ENCODE peak calls at places on chromosomes 3 and 15, in four cellular contexts. L is AG04450, B is PC-9, E is AG09309. F is an unnamed sample.

GRCh38 chr15:39770748-39771689 is 11.6 kb downstream of the FSIP1 start:
- DNase-seq in B (no peak), E (peak; percentile 90), L (no peak), F (no peak)

GRCh38 chr3:13631256-13631655 is 82.3 kb downstream of the FBLN2 start:
- DNase-seq in E (no peak), B (no peak), L (no peak), F (no peak)

GRCh38 chr15:90305932-90306331 is 40.5 kb downstream of the NGRN start:
- DNase-seq in B (no peak), E (no peak), L (no peak), F (no peak)

GRCh38 chr3:37237252-37237651 is 62.9 kb upstream of the LRRFIP2 start:
- DNase-seq in E (no peak), B (peak; percentile 66), L (no peak), F (no peak)

GRCh38 chr3:48891606-48892005 is 7.1 kb downstream of the SLC25A20 start:
- DNase-seq in B (no peak), L (no peak), E (no peak), F (no peak)

GRCh38 chr15:55915876-55916567 is 77.4 kb downstream of the NEDD4 start:
- DNase-seq in E (no peak), B (no peak), L (no peak), F (no peak)

GRCh38 chr3:64939309-64939708 is 251.5 kb upstream of the ADAMTS9 start:
- DNase-seq in B (no peak), L (no peak), E (no peak), F (no peak)

GRCh38 chr3:9080165-9080564 is 116.9 kb upstream of the RAD18 start:
- DNase-seq in L (no peak), E (no peak), B (no peak), F (no peak)

GRCh38 chr15:25243800-25244097 is 195.1 kb downstream of the UBE3A start:
- DNase-seq in E (no peak), L (no peak), B (no peak), F (no peak)

GRCh38 chr15:67548862-67549651 is 6.6 kb downstream of the MAP2K5 start:
- DNase-seq in L (no peak), B (no peak), E (no peak), F (no peak)

GRCh38 chr3:61627768-61628185 is 66.4 kb downstream of the PTPRG start:
- DNase-seq in B (peak; percentile 76), L (peak; percentile 79), E (peak; percentile 83), F (no peak)

GRCh38 chr15:70268698-70269251 is 171.1 kb upstream of the TLE3 start:
- DNase-seq in E (no peak), B (peak; percentile 90), L (no peak), F (no peak)

GRCh38 chr3:135736740-135737139 is 228.8 kb upstream of the PPP2R3A start:
- DNase-seq in E (no peak), B (no peak), L (no peak), F (no peak)

GRCh38 chr15:44584162-44584749 is 47.3 kb downstream of the EIF3J start:
- DNase-seq in L (no peak), E (no peak), B (peak; percentile 39), F (no peak)

GRCh38 chr3:179768080-179768479 is 115.2 kb downstream of the USP13 start:
- DNase-seq in E (peak; percentile 42), B (no peak), L (peak; percentile 32), F (no peak)

GRCh38 chr15:33516563-33516962 is 205.8 kb downstream of the RYR3 start:
- DNase-seq in E (no peak), B (no peak), L (no peak), F (no peak)

GRCh38 chr3:42745776-42746454 is 27.1 kb downstream of the CCDC13 start:
- DNase-seq in L (no peak), E (no peak), B (no peak), F (no peak)

GRCh38 chr3:46713898-46714552 is 3.6 kb downstream of the PRSS50 start:
- DNase-seq in L (no peak), B (peak; percentile 58), E (no peak), F (no peak)

GRCh38 chr3:65896321-65896720 is 142.4 kb downstream of the MAGI1 start:
- DNase-seq in B (no peak), L (no peak), E (no peak), F (no peak)

GRCh38 chr15:71296032-71296686 is 180.9 kb downstream of the THSD4 start:
- DNase-seq in L (no peak), B (peak; percentile 94), E (peak; percentile 63), F (no peak)

GRCh38 chr15:74317820-74318375 is 49.5 kb downstream of the CYP11A1 start:
- DNase-seq in L (peak; percentile 48), B (no peak), E (peak; percentile 62), F (no peak)

GRCh38 chr3:73653877-73654276 is 29.1 kb upstream of the PDZRN3 start:
- DNase-seq in B (no peak), L (no peak), E (no peak), F (peak; percentile 34)

GRCh38 chr3:177343122-177343521 is 145.8 kb upstream of the TBL1XR1 start:
- DNase-seq in B (no peak), L (no peak), E (no peak), F (no peak)

GRCh38 chr15:70342554-70343548 is 245.1 kb upstream of the TLE3 start:
- DNase-seq in L (no peak), B (no peak), E (no peak), F (no peak)

GRCh38 chr15:42413914-42414313 is 54.6 kb downstream of the CAPN3 start:
- DNase-seq in E (no peak), L (no peak), B (no peak), F (no peak)

GRCh38 chr3:120470870-120471269 is 20.1 kb upstream of the FSTL1 start:
- DNase-seq in B (no peak), L (no peak), E (no peak), F (no peak)

GRCh38 chr3:170196833-170197232 is 15.3 kb upstream of the PHC3 start:
- DNase-seq in E (no peak), B (peak; percentile 65), L (no peak), F (no peak)

GRCh38 chr3:24296441-24297205 is 198.0 kb downstream of the THRB start:
- DNase-seq in L (no peak), E (no peak), B (no peak), F (no peak)

GRCh38 chr15:37837276-37837675 is 97.2 kb upstream of the TMCO5A start:
- DNase-seq in B (no peak), E (no peak), L (no peak), F (peak; percentile 24)

GRCh38 chr3:14188367-14188766 is 9.8 kb downstream of the LSM3 start:
- DNase-seq in E (no peak), L (no peak), B (no peak), F (no peak)

GRCh38 chr3:13508496-13508895 is 28.4 kb downstream of the HDAC11 start:
- DNase-seq in B (no peak), L (no peak), E (no peak), F (no peak)

GRCh38 chr3:160755776-160756304 is at the start of gene PPM1L:
- DNase-seq in E (no peak), B (peak; percentile 47), L (no peak), F (no peak)

GRCh38 chr15:33084661-33085060 is 109.9 kb downstream of the FMN1 start:
- DNase-seq in L (no peak), E (no peak), B (no peak), F (no peak)

GRCh38 chr3:71064976-71065763 is 518.4 kb downstream of the FOXP1 start:
- DNase-seq in L (no peak), B (no peak), E (no peak), F (no peak)

GRCh38 chr3:7684193-7684592 is 817.4 kb upstream of the LMCD1 start:
- DNase-seq in L (no peak), B (no peak), E (no peak), F (no peak)

GRCh38 chr15:74233864-74234597 is 2.1 kb upstream of the CCDC33 start:
- DNase-seq in L (no peak), E (no peak), B (no peak), F (no peak)

GRCh38 chr15:77544162-77544561 is 88.5 kb downstream of the LINGO1 start:
- DNase-seq in B (no peak), E (no peak), L (no peak), F (no peak)

GRCh38 chr3:13836658-13837587 is 42.9 kb downstream of the WNT7A start:
- DNase-seq in B (no peak), L (no peak), E (no peak), F (no peak)

GRCh38 chr15:38782156-38782555 is 217.5 kb upstream of the RASGRP1 start:
- DNase-seq in L (no peak), E (peak; percentile 39), B (no peak), F (no peak)

GRCh38 chr15:85116066-85116465 is 134.4 kb downstream of the PDE8A start:
- DNase-seq in E (no peak), L (no peak), B (peak; percentile 79), F (no peak)
- H3K4me3 ChIP-seq in E (no peak overlapping the region), L (no peak overlapping the region), B (no peak overlapping the region), F (no peak overlapping the region)

GRCh38 chr15:31147456-31147855 is 45.9 kb upstream of the TRPM1 start:
- DNase-seq in E (no peak), L (no peak), B (no peak), F (no peak)

GRCh38 chr15:31147943-31148621 is 46.6 kb upstream of the TRPM1 start:
- DNase-seq in E (no peak), L (no peak), B (no peak), F (no peak)

GRCh38 chr15:31148622-31149505 is 47.3 kb upstream of the TRPM1 start:
- DNase-seq in L (no peak), B (no peak), E (no peak), F (no peak)

GRCh38 chr15:31141792-31142191 is 40.3 kb upstream of the TRPM1 start:
- DNase-seq in E (no peak), L (no peak), B (no peak), F (no peak)

DNA sequence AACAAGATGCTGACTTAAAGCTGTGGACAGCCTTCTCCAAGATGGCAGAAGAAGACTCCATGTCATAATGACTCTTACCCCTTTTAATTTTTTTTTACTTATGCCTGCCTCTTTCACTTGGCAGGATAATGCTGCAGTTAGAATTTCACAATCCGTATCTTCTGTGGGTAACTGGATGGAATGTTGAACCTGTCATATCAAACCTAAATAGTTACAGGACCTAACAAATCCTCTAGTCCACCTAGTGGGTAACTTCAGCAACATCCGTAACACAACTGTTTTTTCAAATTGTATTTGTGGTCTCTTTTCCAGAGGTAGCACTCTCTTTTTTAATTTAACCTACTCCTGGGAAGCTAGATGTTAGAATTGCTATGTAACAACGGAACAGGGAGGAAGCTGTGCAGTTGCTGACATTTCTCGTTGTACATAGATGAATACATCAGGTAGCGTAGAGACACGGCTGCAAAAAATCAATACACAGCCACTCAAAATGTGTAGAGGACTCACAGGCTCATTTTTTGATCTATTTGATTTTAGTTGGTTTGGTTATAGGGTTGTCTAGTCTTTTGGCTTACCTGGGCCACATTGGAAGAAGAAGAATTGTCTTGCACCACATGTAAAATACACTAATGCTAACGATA is 43.9 kb upstream of the TRPM1 start:
- DNase-seq in E (peak; percentile 24), B (no peak), L (no peak), F (no peak)
- TF ChIP-seq CTCF in E (peak; percentile 17), B (no peak), L (peak; percentile 22), F (peak; percentile 52)

DNA sequence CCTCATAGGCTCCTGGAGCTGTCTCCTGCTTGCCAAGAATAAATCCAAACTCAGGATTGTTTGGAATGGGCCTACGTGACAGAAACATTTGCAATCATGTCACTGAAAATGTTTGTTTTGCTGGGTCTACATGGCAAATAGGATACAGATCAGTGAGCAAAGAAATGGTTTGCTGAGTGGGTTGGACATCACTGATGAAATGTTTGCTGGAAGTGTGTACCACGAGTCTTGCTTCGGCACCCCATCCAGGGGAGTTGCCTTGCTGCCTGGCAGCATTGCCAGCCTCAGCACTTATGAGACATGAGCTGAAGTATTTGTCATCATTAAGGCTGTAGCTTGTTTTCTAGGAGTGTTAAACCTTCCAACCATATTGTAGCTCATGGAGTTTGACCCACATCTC is 213.3 kb upstream of the CFAP20DC start:
- DNase-seq in B (no peak), L (no peak), E (no peak), F (no peak)
- H3K4me3 ChIP-seq in B (no peak overlapping the region), L (no peak overlapping the region), E (no peak overlapping the region), F (no peak overlapping the region)

GRCh38 chr15:95085056-95085455 is 853.7 kb downstream of the MCTP2 start:
- DNase-seq in E (no peak), B (no peak), L (no peak), F (no peak)
- TF ChIP-seq CTCF in E (no peak), B (no peak), L (no peak), F (no peak)